ENCODE peak calls at places on chromosomes 11 and 22, in seven cellular contexts. J is SK-N-SH, M is PC-3, N is IMR-90, A is keratinocyte, F is astrocyte, H is H9. V is an unnamed sample.
A peak's percentile ranks its signal among the peaks of the same experiment; 100 is the strongest.

GRCh38 chr11:67268036-67268683 is 1.9 kb downstream of the GRK2 start:
- DNase-seq in M (no peak), N (no peak), A (no peak), H (no peak), F (no peak), J (no peak), V (no peak)

GRCh38 chr22:47607486-47607885 is 845.0 kb downstream of the TBC1D22A start:
- DNase-seq in A (no peak), F (no peak), M (no peak), N (no peak), J (no peak), H (no peak), V (no peak)

GRCh38 chr11:69880803-69881445 is 61.7 kb upstream of the FGF3 start:
- DNase-seq in F (no peak), A (no peak), H (peak; percentile 17), M (no peak), N (no peak), J (no peak), V (no peak)

GRCh38 chr11:34135439-34135838 is 30.0 kb downstream of the NAT10 start:
- DNase-seq in H (no peak), A (no peak), J (no peak), M (no peak), N (no peak), F (no peak), V (no peak)

GRCh38 chr11:819129-819931 is 616 bp downstream of the PNPLA2 start:
- DNase-seq in H (peak; percentile 90), F (peak; percentile 47), M (peak; percentile 80), J (peak; percentile 98), A (no peak), N (peak; percentile 73), V (peak; percentile 98)

GRCh38 chr11:9850224-9850895 is 186.5 kb downstream of the SWAP70 start:
- DNase-seq in N (peak; percentile 31), H (no peak), J (no peak), M (no peak), A (no peak), F (no peak), V (peak; percentile 57)

GRCh38 chr11:92707665-92708064 is 261.8 kb upstream of the MTNR1B start:
- DNase-seq in H (no peak), F (peak; percentile 61), A (no peak), M (no peak), J (no peak), N (no peak), V (no peak)

GRCh38 chr11:20154381-20154780 is 5.9 kb downstream of the DBX1 start:
- DNase-seq in F (no peak), A (no peak), N (no peak), J (no peak), H (peak; percentile 29), M (peak; percentile 13), V (peak; percentile 80)

GRCh38 chr11:102446606-102447005 is 6.0 kb downstream of the TMEM123 start:
- DNase-seq in A (no peak), F (peak; percentile 82), M (peak; percentile 84), J (no peak), N (peak; percentile 79), H (no peak), V (peak; percentile 75)

GRCh38 chr11:133277886-133278285 is 254.4 kb downstream of the OPCML start:
- DNase-seq in H (no peak), F (no peak), A (no peak), N (no peak), J (no peak), M (no peak), V (no peak)

GRCh38 chr11:133271206-133271605 is 261.1 kb downstream of the OPCML start:
- DNase-seq in M (no peak), J (no peak), N (no peak), H (no peak), F (no peak), A (no peak), V (no peak)

GRCh38 chr11:133269272-133269671 is 263.0 kb downstream of the OPCML start:
- DNase-seq in J (no peak), N (no peak), M (no peak), A (no peak), F (no peak), H (no peak), V (no peak)

DNA sequence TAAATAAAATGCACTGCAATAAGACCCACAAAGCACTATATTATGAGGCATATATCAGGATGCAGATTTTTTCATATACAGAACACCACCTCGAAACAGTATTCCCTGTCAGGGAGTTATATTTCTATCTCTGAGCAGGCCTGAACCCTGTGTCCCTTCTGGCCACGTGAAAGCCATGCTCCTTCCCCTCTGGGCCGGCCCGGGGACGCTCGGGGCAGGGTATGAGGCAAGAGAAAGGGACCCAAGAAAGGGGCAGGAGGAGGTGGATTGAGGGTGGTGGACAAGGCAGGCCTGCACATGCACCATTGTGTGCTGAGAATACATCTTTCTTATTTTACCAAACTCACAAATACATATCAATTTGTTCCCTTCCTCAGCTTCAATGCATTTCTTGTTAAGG is 259.9 kb downstream of the OPCML start:
- DNase-seq in J (no peak), A (no peak), N (no peak), M (no peak), H (no peak), F (no peak), V (no peak)
- H2AFZ ChIP-seq in J (no peak overlapping the region), A (no peak overlapping the region), N (no peak overlapping the region), M (no peak overlapping the region), H (no peak overlapping the region), F (no peak overlapping the region), V (no peak overlapping the region)

DNA sequence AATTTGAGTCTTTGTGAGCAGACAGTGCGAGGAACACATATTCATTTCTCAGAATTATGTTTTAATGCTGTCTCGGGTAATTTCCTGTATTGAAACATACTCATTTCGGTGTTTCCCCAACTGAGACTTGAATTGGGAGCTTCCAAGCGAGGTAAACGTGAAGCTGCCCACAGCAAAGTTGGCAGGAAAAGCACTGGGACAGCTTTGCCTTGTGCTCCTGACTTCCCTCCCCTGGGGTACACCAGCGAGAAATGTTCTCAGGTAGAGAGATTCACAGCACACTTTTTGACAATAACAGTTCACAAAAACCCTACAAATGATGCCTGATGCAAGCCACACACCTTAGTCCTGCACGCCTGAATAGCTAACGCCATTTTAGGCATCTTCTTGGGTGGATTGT is 3.1 kb downstream of the HTR3B start:
- DNase-seq in N (no peak), M (no peak), J (no peak), A (no peak), F (no peak), H (no peak), V (no peak)
- H2AFZ ChIP-seq in N (no peak overlapping the region), M (no peak overlapping the region), J (no peak overlapping the region), A (no peak overlapping the region), F (no peak overlapping the region), H (no peak overlapping the region), V (no peak overlapping the region)

GRCh38 chr11:75602916-75603315 is 40.9 kb downstream of the SERPINH1 start:
- DNase-seq in A (no peak), H (no peak), J (no peak), F (peak; percentile 84), M (peak; percentile 5), N (peak; percentile 33), V (no peak)
- H2AFZ ChIP-seq in A (no peak overlapping the region), H (no peak overlapping the region), J (no peak overlapping the region), F (peak overlapping the region; percentile 59), M (peak overlapping the region; percentile 15), N (peak overlapping the region; percentile 83), V (no peak overlapping the region)

GRCh38 chr11:16604784-16605439 is 133.5 kb upstream of the C11orf58 start:
- DNase-seq in M (no peak), F (peak; percentile 26), N (peak; percentile 35), H (peak; percentile 39), J (peak; percentile 84), A (no peak), V (peak; percentile 53)
- H2AFZ ChIP-seq in M (peak overlapping the region; percentile 77), F (peak overlapping the region; percentile 86), N (peak overlapping the region; percentile 93), H (no peak overlapping the region), J (peak overlapping the region; percentile 74), A (peak overlapping the region; percentile 90), V (peak overlapping the region; percentile 86)

DNA sequence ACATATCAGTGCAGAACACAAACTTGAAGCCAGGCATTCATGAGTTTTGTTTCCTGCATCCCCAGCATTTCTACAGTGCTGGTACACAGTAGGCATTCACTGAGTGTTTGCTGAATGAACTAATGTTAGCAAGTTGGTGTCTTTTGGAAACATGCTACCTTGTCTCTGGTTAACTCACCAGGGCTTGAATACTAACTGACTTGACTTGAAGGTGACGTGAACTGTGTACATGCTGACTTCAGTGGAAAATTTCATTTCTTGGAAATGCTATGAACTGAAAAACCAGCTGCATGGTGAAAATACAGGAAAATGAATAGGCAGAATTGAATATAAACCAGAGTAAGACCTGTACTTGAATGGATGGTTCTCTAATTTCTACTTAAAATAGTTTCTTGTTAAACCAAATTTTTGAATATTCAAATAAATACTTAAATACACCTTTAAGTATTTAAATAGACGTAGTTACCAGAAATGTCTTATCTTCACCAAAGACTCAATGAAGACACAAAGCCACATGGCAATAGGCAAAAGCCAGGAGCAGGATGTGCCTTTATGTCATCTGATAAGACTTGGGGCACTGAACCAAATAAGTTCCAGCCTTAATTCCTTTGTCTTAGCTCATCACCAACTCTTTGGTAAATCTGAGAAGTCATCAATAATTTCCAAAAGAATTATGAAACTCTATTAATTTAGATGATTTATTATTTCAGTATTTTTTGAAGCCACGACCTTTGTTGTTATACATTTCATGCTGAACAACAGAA is 39.7 kb upstream of the POU2AF2 start:
- DNase-seq in M (peak; percentile 32), F (no peak), H (no peak), N (no peak), A (no peak), J (no peak), V (peak; percentile 47)
- H2AFZ ChIP-seq in M (no peak overlapping the region), F (no peak overlapping the region), H (no peak overlapping the region), N (no peak overlapping the region), A (no peak overlapping the region), J (peak overlapping the region; percentile 83), V (no peak overlapping the region)

GRCh38 chr11:103800406-103801114 is 235.9 kb upstream of the DDI1 start:
- DNase-seq in M (no peak), J (no peak), H (peak; percentile 35), N (no peak), A (no peak), F (peak; percentile 23), V (peak; percentile 35)
- H2AFZ ChIP-seq in M (no peak overlapping the region), J (peak overlapping the region; percentile 53), H (peak overlapping the region; percentile 17), N (no peak overlapping the region), A (no peak overlapping the region), F (peak overlapping the region; percentile 26), V (peak overlapping the region; percentile 36)

GRCh38 chr11:121291319-121291718 is 1.3 kb upstream of the SC5D start:
- DNase-seq in N (no peak), J (no peak), F (no peak), M (no peak), H (no peak), A (no peak), V (no peak)
- H2AFZ ChIP-seq in N (no peak overlapping the region), J (no peak overlapping the region), F (no peak overlapping the region), M (no peak overlapping the region), H (no peak overlapping the region), A (no peak overlapping the region), V (no peak overlapping the region)

DNA sequence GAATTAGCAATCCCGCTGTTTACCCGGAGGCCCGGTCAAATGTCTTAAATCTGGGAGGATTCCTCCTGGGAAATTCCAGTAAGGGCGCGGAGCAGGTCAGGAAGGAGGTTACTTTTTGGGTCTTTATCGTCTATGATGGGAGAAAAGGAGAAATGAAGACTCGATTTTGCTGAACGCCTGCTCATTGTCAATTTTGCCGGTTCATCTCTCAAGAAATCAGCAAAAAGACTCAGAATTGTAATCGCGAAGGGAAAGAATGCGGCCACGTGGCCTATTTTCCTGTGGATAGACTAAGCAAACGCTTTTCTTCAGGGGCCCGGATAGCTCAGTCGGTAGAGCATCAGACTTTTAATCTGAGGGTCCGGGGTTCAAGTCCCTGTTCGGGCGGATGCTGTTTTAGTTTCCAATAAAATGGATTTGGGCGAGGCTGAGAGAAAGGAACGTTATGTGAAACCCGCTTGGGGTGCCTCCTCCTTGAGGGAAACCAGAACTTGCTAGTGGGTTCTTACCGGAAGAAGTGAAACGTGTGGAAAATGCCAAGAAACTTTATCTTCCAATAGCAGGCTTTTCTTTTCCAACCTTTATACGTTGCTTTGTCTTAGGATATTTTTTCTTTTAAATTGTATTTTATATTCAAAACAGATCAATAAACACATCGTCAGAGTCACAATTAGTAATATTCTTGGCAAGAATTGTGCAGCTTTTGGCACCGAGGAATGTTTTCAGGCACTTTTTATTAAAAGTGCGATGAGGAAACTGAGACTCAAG is 45.0 kb downstream of the OR4D9 start:
- DNase-seq in H (peak; percentile 78), N (peak; percentile 93), A (no peak), F (peak; percentile 82), M (peak; percentile 92), J (peak; percentile 41), V (peak; percentile 87)
- H2AFZ ChIP-seq in H (peak overlapping the region; percentile 87), N (peak overlapping the region; percentile 90), A (peak overlapping the region; percentile 77), F (peak overlapping the region; percentile 92), M (peak overlapping the region; percentile 79), J (peak overlapping the region; percentile 92), V (peak overlapping the region; percentile 97)